ENCODE peak calls at places on chromosomes 2 and 18, in seven cellular contexts. Q is non-pigmented ciliary epithelial cell; H is effector CD4-positive, alpha-beta T cell; L is activated T-cell treated with anti-CD3 and anti-CD28 coated beads for 1 hour; D is activated CD8-positive, alpha-beta memory T cell treated with anti-CD3 and anti-CD28 coated beads for 48 hours; J is RWPE1; T is NCI-H2081 treated with DMSO at 0.1 percent for 48 hours. K is an unnamed sample.

GRCh38 chr2:220320326-220320725 is 692.9 kb downstream of the SLC4A3 start:
- DNase-seq in Q (peak; percentile 47), H (no peak), L (no peak), D (no peak), J (no peak), T (no peak), K (no peak)

GRCh38 chr2:218811382-218811781 is 20.2 kb downstream of the PRKAG3 start:
- DNase-seq in Q (no peak), H (no peak), L (no peak), D (no peak), J (no peak), T (no peak), K (no peak)

GRCh38 chr2:121626777-121627524 is 22.3 kb downstream of the CLASP1 start:
- DNase-seq in Q (no peak), H (no peak), L (no peak), D (no peak), J (no peak), T (no peak), K (no peak)

GRCh38 chr2:238231251-238231793 is 8.5 kb downstream of the HES6 start:
- DNase-seq in Q (no peak), H (peak; percentile 72), L (peak; percentile 69), D (no peak), J (no peak), T (no peak), K (peak; percentile 69)

GRCh38 chr2:129812071-129812470 is 167.4 kb upstream of the RAB6C start:
- DNase-seq in Q (no peak), H (no peak), L (no peak), D (no peak), J (no peak), T (no peak), K (no peak)

GRCh38 chr2:218406949-218407703 is 7.5 kb downstream of the CTDSP1 start:
- DNase-seq in Q (no peak), H (peak; percentile 52), L (peak; percentile 51), D (peak; percentile 28), J (peak; percentile 17), T (no peak), K (no peak)

GRCh38 chr2:158936978-158937377 is 31.5 kb upstream of the TANC1 start:
- DNase-seq in Q (peak; percentile 45), H (no peak), L (no peak), D (no peak), J (peak; percentile 73), T (no peak), K (no peak)

GRCh38 chr2:101520246-101520645 is 45.3 kb upstream of the RFX8 start:
- DNase-seq in Q (no peak), H (no peak), L (no peak), D (no peak), J (peak; percentile 36), T (no peak), K (no peak)

GRCh38 chr2:219056896-219057708 is 3.6 kb downstream of the IHH start:
- DNase-seq in Q (no peak), H (no peak), L (no peak), D (no peak), J (no peak), T (no peak), K (no peak)

GRCh38 chr18:59963229-59963628 is 63.4 kb downstream of the PMAIP1 start:
- DNase-seq in Q (no peak), H (no peak), L (no peak), D (no peak), J (no peak), T (no peak), K (no peak)

GRCh38 chr18:7778181-7778580 is 211.1 kb downstream of the PTPRM start:
- DNase-seq in Q (no peak), H (no peak), L (no peak), D (no peak), J (no peak), T (no peak), K (no peak)

GRCh38 chr2:105977212-105977611 is 216.9 kb downstream of the UXS1 start:
- DNase-seq in Q (peak; percentile 68), H (no peak), L (no peak), D (no peak), J (peak; percentile 82), T (no peak), K (no peak)

GRCh38 chr2:118530976-118531375 is 316.5 kb downstream of the EN1 start:
- DNase-seq in Q (no peak), H (no peak), L (no peak), D (no peak), J (peak; percentile 38), T (no peak), K (no peak)

GRCh38 chr2:218400167-218400929 is 680 bp downstream of the CTDSP1 start:
- DNase-seq in Q (no peak), H (peak; percentile 34), L (no peak), D (no peak), J (peak; percentile 36), T (no peak), K (no peak)

GRCh38 chr2:168798076-168798887 is 4.2 kb upstream of the NOSTRIN start:
- DNase-seq in Q (no peak), H (no peak), L (no peak), D (no peak), J (no peak), T (no peak), K (no peak)

GRCh38 chr2:164896226-164896625 is 54.6 kb upstream of the COBLL1 start:
- DNase-seq in Q (no peak), H (no peak), L (no peak), D (no peak), J (no peak), T (no peak), K (no peak)

GRCh38 chr18:32552421-32553030 is 81.8 kb upstream of the GAREM1 start:
- DNase-seq in Q (peak; percentile 32), H (peak; percentile 40), L (peak; percentile 32), D (peak; percentile 10), J (peak; percentile 41), T (no peak), K (peak; percentile 56)

GRCh38 chr2:180980185-180980942 is at the start of gene UBE2E3:
- DNase-seq in Q (no peak), H (peak; percentile 69), L (peak; percentile 65), D (peak; percentile 50), J (peak; percentile 64), T (peak; percentile 31), K (peak; percentile 56)

GRCh38 chr2:171325886-171326585 is 107.8 kb downstream of the METTL8 start:
- DNase-seq in Q (no peak), H (no peak), L (no peak), D (no peak), J (no peak), T (no peak), K (no peak)

GRCh38 chr2:171249689-171250088 is 89.0 kb upstream of the TLK1 start:
- DNase-seq in Q (no peak), H (no peak), L (no peak), D (no peak), J (no peak), T (no peak), K (no peak)

GRCh38 chr2:178322068-178322467 is 127.8 kb downstream of the OSBPL6 start:
- DNase-seq in Q (no peak), H (no peak), L (no peak), D (no peak), J (no peak), T (no peak), K (no peak)

GRCh38 chr2:124625561-124625960 is 600.5 kb downstream of the CNTNAP5 start:
- DNase-seq in Q (no peak), H (no peak), L (no peak), D (no peak), J (no peak), T (no peak), K (no peak)

GRCh38 chr18:62658028-62658427 is 57.3 kb upstream of the PHLPP1 start:
- DNase-seq in Q (no peak), H (no peak), L (no peak), D (no peak), J (no peak), T (no peak), K (no peak)

GRCh38 chr2:67346718-67347407 is 50.3 kb upstream of the ETAA1 start:
- DNase-seq in Q (peak; percentile 15), H (no peak), L (no peak), D (no peak), J (peak; percentile 29), T (no peak), K (no peak)

GRCh38 chr2:8139668-8140202 is 542.1 kb upstream of the ID2 start:
- DNase-seq in Q (no peak), H (no peak), L (no peak), D (no peak), J (no peak), T (no peak), K (no peak)

GRCh38 chr18:53567935-53568574 is 656.4 kb downstream of the MBD2 start:
- DNase-seq in Q (no peak), H (no peak), L (no peak), D (no peak), J (peak; percentile 4), T (no peak), K (no peak)

GRCh38 chr18:35407871-35408481 is 30.8 kb upstream of the ZNF396 start:
- DNase-seq in Q (no peak), H (peak; percentile 30), L (peak; percentile 17), D (no peak), J (peak; percentile 33), T (peak; percentile 18), K (no peak)

GRCh38 chr2:171241771-171242170 is 81.1 kb upstream of the TLK1 start:
- DNase-seq in Q (no peak), H (no peak), L (no peak), D (no peak), J (no peak), T (no peak), K (no peak)

GRCh38 chr2:101038455-101039255 is 36.6 kb downstream of the RPL31 start:
- DNase-seq in Q (no peak), H (no peak), L (no peak), D (no peak), J (peak; percentile 16), T (no peak), K (no peak)

GRCh38 chr2:24456610-24457556 is 34.2 kb upstream of the NCOA1 start:
- DNase-seq in Q (peak; percentile 43), H (no peak), L (no peak), D (no peak), J (peak; percentile 85), T (no peak), K (no peak)

GRCh38 chr18:80159713-80160636 is 50.9 kb downstream of the ADNP2 start:
- DNase-seq in Q (no peak), H (peak; percentile 9), L (no peak), D (no peak), J (no peak), T (no peak), K (no peak)

GRCh38 chr2:85999131-85999831 is 106.4 kb downstream of the POLR1A start:
- DNase-seq in Q (no peak), H (peak; percentile 8), L (peak; percentile 11), D (no peak), J (no peak), T (no peak), K (peak; percentile 12)

GRCh38 chr2:168660859-168661258 is 141.6 kb upstream of the NOSTRIN start:
- DNase-seq in Q (no peak), H (no peak), L (no peak), D (no peak), J (no peak), T (no peak), K (no peak)

K was measured in breast epithelium.